ENCODE peak calls at places on chromosomes 16 and 17, in nine cellular contexts. T is amniotic stem cell, S is NCI-H2081, W is ELF-1, U is activated T-helper 1 cell treated with Interleukin-2 at 50 U/mL for 16 hours, E is posterior cingulate gyrus, B is nucleus accumbens, C is H7, H is NCI-H345. R is an unnamed sample.

GRCh38 chr17:81164464-81165245 is 652 bp upstream of the PVALEF start:
- DNase-seq in C (no peak), W (peak), B (peak), T (no peak), U (no peak), H (no peak), E (peak), S (peak), R (no peak)

GRCh38 chr17:28675485-28675884 is 13.5 kb downstream of the SUPT6H start:
- DNase-seq in S (no peak), H (no peak), C (no peak), T (no peak), E (no peak), U (no peak), B (no peak), W (no peak), R (no peak)

GRCh38 chr17:7330099-7331015 is 1.2 kb upstream of the NEURL4 start:
- DNase-seq in S (peak), E (peak), H (peak), T (peak), W (peak), U (peak), C (peak), B (peak), R (peak)

GRCh38 chr16:75254359-75254837 is 3.0 kb upstream of the BCAR1 start:
- DNase-seq in E (no peak), H (no peak), C (no peak), S (no peak), U (no peak), B (no peak), W (peak), T (no peak), R (no peak)

GRCh38 chr16:11675561-11676511 is 7.6 kb downstream of the SNN start:
- DNase-seq in T (no peak), C (peak), H (no peak), W (peak), E (peak), B (no peak), S (no peak), U (no peak), R (no peak)

GRCh38 chr17:13393841-13394710 is 207.7 kb downstream of the HS3ST3A1 start:
- DNase-seq in E (no peak), W (no peak), H (no peak), T (no peak), B (no peak), U (no peak), S (no peak), C (no peak), R (no peak)

GRCh38 chr17:7374353-7374752 is 6.5 kb upstream of the TNK1 start:
- DNase-seq in B (no peak), T (no peak), U (no peak), S (no peak), H (no peak), C (no peak), E (no peak), W (no peak), R (no peak)

GRCh38 chr16:84633622-84634021 is 14.7 kb upstream of the KLHL36 start:
- DNase-seq in H (peak), U (no peak), W (no peak), C (no peak), B (no peak), T (no peak), S (no peak), E (no peak), R (no peak)

GRCh38 chr17:49469831-49470568 is 25.1 kb upstream of the NGFR start:
- DNase-seq in E (no peak), B (no peak), W (peak), U (no peak), T (no peak), S (no peak), H (no peak), C (peak), R (no peak)

GRCh38 chr17:32928527-32929287 is 754 bp downstream of the TMEM98 start:
- DNase-seq in U (no peak), E (no peak), H (no peak), B (no peak), W (no peak), S (no peak), C (no peak), T (no peak), R (no peak)

GRCh38 chr16:2937170-2937569 is 25.4 kb downstream of the FLYWCH1 start:
- DNase-seq in E (no peak), C (peak), T (no peak), U (no peak), H (no peak), B (no peak), S (no peak), W (no peak), R (no peak)

GRCh38 chr17:63274156-63274555 is 171.9 kb downstream of the CYB561 start:
- DNase-seq in H (no peak), W (no peak), C (no peak), E (no peak), U (no peak), B (no peak), S (no peak), T (no peak), R (no peak)

GRCh38 chr17:52827526-52827925 is 669.0 kb upstream of the CA10 start:
- DNase-seq in W (no peak), E (no peak), H (no peak), B (no peak), U (no peak), S (no peak), T (no peak), C (peak), R (no peak)

GRCh38 chr17:52357855-52358254 is 199.3 kb upstream of the CA10 start:
- DNase-seq in C (no peak), H (no peak), B (no peak), S (no peak), W (no peak), T (no peak), E (no peak), U (no peak), R (no peak)

GRCh38 chr17:4518901-4519300 is 20.2 kb downstream of the SPNS2 start:
- DNase-seq in B (no peak), T (no peak), H (no peak), S (no peak), E (no peak), C (no peak), W (no peak), U (no peak), R (no peak)